ENCODE peak calls at places on chromosomes 12 and 14, in five cellular contexts. One of them, this sample, is unnamed.

GRCh38 chr14:94113908-94114588 is 3.5 kb downstream of the IFI27 start:
- DNase-seq in fibroblast of lung: peak; percentile 66
- DNase-seq in lung: no peak
- DNase-seq in GM12865: no peak
- DNase-seq in left ventricle myocardium inferior: no peak
- DNase-seq in this sample: no peak

GRCh38 chr12:94488449-94488848 is 28.8 kb upstream of the CEP83 start:
- DNase-seq in fibroblast of lung: no peak
- DNase-seq in lung: no peak
- DNase-seq in GM12865: peak; percentile 81
- DNase-seq in left ventricle myocardium inferior: no peak
- DNase-seq in this sample: no peak

GRCh38 chr12:119153477-119154434 is 25.0 kb upstream of the HSPB8 start:
- DNase-seq in fibroblast of lung: peak; percentile 7
- DNase-seq in lung: peak; percentile 77
- DNase-seq in GM12865: peak; percentile 4
- DNase-seq in left ventricle myocardium inferior: peak; percentile 49
- DNase-seq in this sample: peak; percentile 37

GRCh38 chr12:2583642-2584041 is 211.1 kb upstream of the FKBP4 start:
- DNase-seq in fibroblast of lung: no peak
- DNase-seq in lung: no peak
- DNase-seq in GM12865: no peak
- DNase-seq in left ventricle myocardium inferior: no peak
- DNase-seq in this sample: no peak

GRCh38 chr12:120596901-120597300 is 15.7 kb upstream of the POP5 start:
- DNase-seq in fibroblast of lung: no peak
- DNase-seq in lung: no peak
- DNase-seq in GM12865: no peak
- DNase-seq in left ventricle myocardium inferior: no peak
- DNase-seq in this sample: no peak

GRCh38 chr14:30214456-30215090 is 286.9 kb upstream of the PRKD1 start:
- DNase-seq in fibroblast of lung: peak; percentile 70
- DNase-seq in lung: no peak
- DNase-seq in GM12865: peak; percentile 42
- DNase-seq in left ventricle myocardium inferior: no peak
- DNase-seq in this sample: peak; percentile 45

GRCh38 chr12:82783456-82783855 is 96.8 kb downstream of the TMTC2 start:
- DNase-seq in fibroblast of lung: no peak
- DNase-seq in lung: no peak
- DNase-seq in GM12865: no peak
- DNase-seq in left ventricle myocardium inferior: no peak
- DNase-seq in this sample: no peak

GRCh38 chr12:24991209-24992049 is 42.5 kb upstream of the BCAT1 start:
- DNase-seq in fibroblast of lung: peak; percentile 46
- DNase-seq in lung: no peak
- DNase-seq in GM12865: peak; percentile 82
- DNase-seq in left ventricle myocardium inferior: no peak
- DNase-seq in this sample: no peak

GRCh38 chr12:29733060-29733459 is 50.7 kb downstream of the TMTC1 start:
- DNase-seq in fibroblast of lung: peak; percentile 57
- DNase-seq in lung: no peak
- DNase-seq in GM12865: no peak
- DNase-seq in left ventricle myocardium inferior: no peak
- DNase-seq in this sample: no peak

GRCh38 chr12:26402648-26403047 is 207.3 kb downstream of the SSPN start:
- DNase-seq in fibroblast of lung: peak; percentile 9
- DNase-seq in lung: peak; percentile 31
- DNase-seq in GM12865: no peak
- DNase-seq in left ventricle myocardium inferior: no peak
- DNase-seq in this sample: peak; percentile 53

GRCh38 chr12:4285070-4285469 is 11.5 kb downstream of the CCND2 start:
- DNase-seq in fibroblast of lung: no peak
- DNase-seq in lung: no peak
- DNase-seq in GM12865: no peak
- DNase-seq in left ventricle myocardium inferior: no peak
- DNase-seq in this sample: no peak

GRCh38 chr12:122523280-122523679 is 3.5 kb downstream of the RSRC2 start:
- DNase-seq in fibroblast of lung: peak; percentile 66
- DNase-seq in lung: peak; percentile 39
- DNase-seq in GM12865: no peak
- DNase-seq in left ventricle myocardium inferior: no peak
- DNase-seq in this sample: no peak

GRCh38 chr14:55416866-55417265 is 5.2 kb upstream of the ATG14 start:
- DNase-seq in fibroblast of lung: no peak
- DNase-seq in lung: no peak
- DNase-seq in GM12865: peak; percentile 28
- DNase-seq in left ventricle myocardium inferior: no peak
- DNase-seq in this sample: no peak

GRCh38 chr12:33703221-33703620 is 263.6 kb upstream of the SYT10 start:
- DNase-seq in fibroblast of lung: no peak
- DNase-seq in lung: no peak
- DNase-seq in GM12865: no peak
- DNase-seq in left ventricle myocardium inferior: no peak
- DNase-seq in this sample: no peak

GRCh38 chr12:51217133-51217967 is 512 bp downstream of the POU6F1 start:
- DNase-seq in fibroblast of lung: peak; percentile 15
- DNase-seq in lung: peak; percentile 58
- DNase-seq in GM12865: peak; percentile 65
- DNase-seq in left ventricle myocardium inferior: peak; percentile 62
- DNase-seq in this sample: no peak

GRCh38 chr12:86257173-86257572 is 982 bp upstream of the MGAT4C start:
- DNase-seq in fibroblast of lung: no peak
- DNase-seq in lung: no peak
- DNase-seq in GM12865: no peak
- DNase-seq in left ventricle myocardium inferior: no peak
- DNase-seq in this sample: no peak

GRCh38 chr12:93796719-93797118 is 119.5 kb downstream of the CRADD start:
- DNase-seq in fibroblast of lung: no peak
- DNase-seq in lung: no peak
- DNase-seq in GM12865: no peak
- DNase-seq in left ventricle myocardium inferior: no peak
- DNase-seq in this sample: no peak

GRCh38 chr12:68998036-68998435 is 65.1 kb upstream of the CPM start:
- DNase-seq in fibroblast of lung: no peak
- DNase-seq in lung: no peak
- DNase-seq in GM12865: no peak
- DNase-seq in left ventricle myocardium inferior: no peak
- DNase-seq in this sample: no peak

GRCh38 chr12:53978477-53979356 is 4.0 kb upstream of the HOTAIR start:
- DNase-seq in fibroblast of lung: no peak
- DNase-seq in lung: no peak
- DNase-seq in GM12865: no peak
- DNase-seq in left ventricle myocardium inferior: no peak
- DNase-seq in this sample: no peak
- H3K4me3 ChIP-seq in fibroblast of lung: no peak overlapping the region
- H3K4me3 ChIP-seq in lung: no peak overlapping the region
- H3K4me3 ChIP-seq in GM12865: no peak overlapping the region
- H3K4me3 ChIP-seq in left ventricle myocardium inferior: no peak overlapping the region
- H3K4me3 ChIP-seq in this sample: no peak overlapping the region

GRCh38 chr14:76227450-76228050 is 75.8 kb downstream of the GPATCH2L start:
- DNase-seq in fibroblast of lung: peak; percentile 53
- DNase-seq in lung: no peak
- DNase-seq in GM12865: no peak
- DNase-seq in left ventricle myocardium inferior: no peak
- DNase-seq in this sample: no peak

GRCh38 chr14:76232782-76233181 is 81.1 kb downstream of the GPATCH2L start:
- DNase-seq in fibroblast of lung: no peak
- DNase-seq in lung: no peak
- DNase-seq in GM12865: no peak
- DNase-seq in left ventricle myocardium inferior: no peak
- DNase-seq in this sample: no peak

GRCh38 chr14:76228138-76228537 is 76.4 kb downstream of the GPATCH2L start:
- DNase-seq in fibroblast of lung: no peak
- DNase-seq in lung: no peak
- DNase-seq in GM12865: peak; percentile 64
- DNase-seq in left ventricle myocardium inferior: no peak
- DNase-seq in this sample: no peak
- H3K4me3 ChIP-seq in fibroblast of lung: no peak overlapping the region
- H3K4me3 ChIP-seq in lung: no peak overlapping the region
- H3K4me3 ChIP-seq in GM12865: peak overlapping the region; percentile 25
- H3K4me3 ChIP-seq in left ventricle myocardium inferior: no peak overlapping the region
- H3K4me3 ChIP-seq in this sample: no peak overlapping the region

GRCh38 chr14:54207991-54208520 is 188.8 kb upstream of the CDKN3 start:
- DNase-seq in fibroblast of lung: peak; percentile 47
- DNase-seq in lung: no peak
- DNase-seq in GM12865: no peak
- DNase-seq in left ventricle myocardium inferior: no peak
- DNase-seq in this sample: no peak

GRCh38 chr14:54208751-54209150 is 188.1 kb upstream of the CDKN3 start:
- DNase-seq in fibroblast of lung: no peak
- DNase-seq in lung: no peak
- DNase-seq in GM12865: no peak
- DNase-seq in left ventricle myocardium inferior: no peak
- DNase-seq in this sample: no peak

GRCh38 chr14:54209501-54210231 is 187.1 kb upstream of the CDKN3 start:
- DNase-seq in fibroblast of lung: peak; percentile 88
- DNase-seq in lung: no peak
- DNase-seq in GM12865: no peak
- DNase-seq in left ventricle myocardium inferior: no peak
- DNase-seq in this sample: no peak

GRCh38 chr14:54213531-54213930 is 183.3 kb upstream of the CDKN3 start:
- DNase-seq in fibroblast of lung: peak; percentile 71
- DNase-seq in lung: no peak
- DNase-seq in GM12865: no peak
- DNase-seq in left ventricle myocardium inferior: no peak
- DNase-seq in this sample: no peak

DNA sequence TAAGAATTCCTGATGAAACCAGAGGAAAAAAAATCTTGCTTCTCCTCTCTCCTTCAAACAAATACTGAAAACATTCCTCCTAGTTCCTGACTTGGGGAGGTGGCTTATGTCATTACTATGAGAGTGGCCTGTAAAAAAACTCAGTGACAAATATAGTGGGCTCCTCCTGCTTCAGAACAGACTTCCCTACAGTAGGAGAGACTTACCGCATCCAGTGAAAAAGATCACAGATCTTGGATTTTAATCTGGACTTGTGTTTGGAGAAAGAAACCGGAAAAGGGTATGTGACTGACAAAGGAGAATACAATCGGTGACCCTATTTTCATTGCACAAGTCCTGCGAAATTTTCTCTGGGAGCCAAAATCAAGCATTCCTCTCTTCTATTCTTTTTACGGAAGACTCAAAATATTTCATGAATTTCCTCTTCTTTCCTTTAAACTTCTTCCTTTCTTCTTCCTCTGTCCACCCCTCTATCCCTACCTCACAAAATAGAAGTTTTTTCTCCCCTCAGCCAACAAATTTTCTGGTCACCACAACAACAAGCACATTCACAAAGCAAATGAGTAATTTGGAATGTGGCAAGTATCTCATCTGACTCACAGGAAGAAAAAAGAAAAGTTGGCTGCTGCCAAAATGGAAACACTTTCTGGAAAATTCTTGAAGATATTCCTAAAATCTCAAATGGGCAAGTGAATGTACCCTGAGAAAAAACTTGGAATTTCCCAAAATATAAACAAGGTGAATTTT is 185.1 kb upstream of the CDKN3 start:
- DNase-seq in fibroblast of lung: peak; percentile 96
- DNase-seq in lung: no peak
- DNase-seq in GM12865: no peak
- DNase-seq in left ventricle myocardium inferior: no peak
- DNase-seq in this sample: peak; percentile 63
- H3K4me3 ChIP-seq in fibroblast of lung: no peak overlapping the region
- H3K4me3 ChIP-seq in lung: no peak overlapping the region
- H3K4me3 ChIP-seq in GM12865: no peak overlapping the region
- H3K4me3 ChIP-seq in left ventricle myocardium inferior: no peak overlapping the region
- H3K4me3 ChIP-seq in this sample: no peak overlapping the region

GRCh38 chr12:57456737-57457490 is 1.8 kb downstream of the INHBE start:
- DNase-seq in fibroblast of lung: no peak
- DNase-seq in lung: no peak
- DNase-seq in GM12865: no peak
- DNase-seq in left ventricle myocardium inferior: no peak
- DNase-seq in this sample: no peak
- H3K4me3 ChIP-seq in fibroblast of lung: no peak overlapping the region
- H3K4me3 ChIP-seq in lung: no peak overlapping the region
- H3K4me3 ChIP-seq in GM12865: no peak overlapping the region
- H3K4me3 ChIP-seq in left ventricle myocardium inferior: no peak overlapping the region
- H3K4me3 ChIP-seq in this sample: no peak overlapping the region

GRCh38 chr14:85535316-85535715 is 5.4 kb downstream of the FLRT2 start:
- DNase-seq in fibroblast of lung: no peak
- DNase-seq in lung: no peak
- DNase-seq in GM12865: no peak
- DNase-seq in left ventricle myocardium inferior: no peak
- DNase-seq in this sample: no peak
- H3K4me3 ChIP-seq in fibroblast of lung: peak overlapping the region; percentile 71
- H3K4me3 ChIP-seq in lung: no peak overlapping the region
- H3K4me3 ChIP-seq in GM12865: no peak overlapping the region
- H3K4me3 ChIP-seq in left ventricle myocardium inferior: peak overlapping the region; percentile 73
- H3K4me3 ChIP-seq in this sample: no peak overlapping the region

DNA sequence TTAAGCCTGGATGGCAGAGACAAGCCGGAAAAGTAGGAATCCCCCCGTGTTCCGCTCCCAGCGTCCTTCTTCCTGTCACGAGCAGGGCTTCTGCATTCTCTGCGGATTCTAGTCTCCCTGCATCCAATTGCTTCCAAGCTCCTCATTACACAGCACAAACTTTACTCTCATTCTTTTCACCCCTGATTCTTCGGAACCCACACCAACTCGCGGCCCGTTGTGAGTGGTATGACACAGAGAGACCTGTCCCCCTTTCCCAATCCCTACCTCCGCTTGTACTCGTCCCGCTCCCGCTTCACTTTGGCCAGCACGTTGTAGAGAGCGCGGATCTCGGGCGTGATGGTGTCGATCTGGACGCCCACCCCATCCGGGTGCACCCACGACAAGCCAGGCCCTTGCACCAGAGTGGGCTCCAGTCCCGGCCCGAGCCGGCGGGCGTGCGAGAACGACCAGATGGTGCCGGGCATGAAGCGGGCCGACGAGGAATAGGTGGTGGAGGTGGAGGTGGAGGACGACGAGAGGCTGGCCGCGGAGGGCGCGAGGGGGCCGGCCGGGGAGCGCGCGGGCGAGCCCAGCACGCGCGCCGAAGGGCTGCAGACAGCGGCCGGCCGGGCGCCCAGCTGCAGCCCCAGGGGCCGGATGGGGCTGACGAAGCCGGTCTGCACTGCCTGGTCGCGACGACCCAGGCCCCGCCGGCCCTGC is 701 bp downstream of the IFFO1 start:
- DNase-seq in fibroblast of lung: peak; percentile 25
- DNase-seq in lung: no peak
- DNase-seq in GM12865: no peak
- DNase-seq in left ventricle myocardium inferior: no peak
- DNase-seq in this sample: no peak
- H3K4me3 ChIP-seq in fibroblast of lung: peak overlapping the region; percentile 70
- H3K4me3 ChIP-seq in lung: peak overlapping the region; percentile 88
- H3K4me3 ChIP-seq in GM12865: peak overlapping the region; percentile 89
- H3K4me3 ChIP-seq in left ventricle myocardium inferior: peak overlapping the region; percentile 95
- H3K4me3 ChIP-seq in this sample: peak overlapping the region; percentile 77

This sample was measured in kidney epithelial cell.